ENCODE peak calls at places on chromosomes 6 and 20, in four cellular contexts. One of them, this sample, is unnamed.

GRCh38 chr20:62728028-62728780 is 19.6 kb downstream of the NTSR1 start:
- DNase-seq in GM12891: no peak
- DNase-seq in K562: peak; percentile 48
- DNase-seq in GM12878: no peak
- DNase-seq in this sample: peak; percentile 84

GRCh38 chr20:59776626-59777320 is 156.7 kb downstream of the SYCP2 start:
- DNase-seq in GM12891: no peak
- DNase-seq in K562: no peak
- DNase-seq in GM12878: no peak
- DNase-seq in this sample: no peak

GRCh38 chr6:501891-502601 is 110.5 kb downstream of the IRF4 start:
- DNase-seq in GM12891: no peak
- DNase-seq in K562: no peak
- DNase-seq in GM12878: no peak
- DNase-seq in this sample: no peak

GRCh38 chr20:19748687-19749086 is 9.4 kb upstream of the RIN2 start:
- DNase-seq in GM12891: no peak
- DNase-seq in K562: no peak
- DNase-seq in GM12878: no peak
- DNase-seq in this sample: no peak

GRCh38 chr6:21800948-21801438 is 207.4 kb downstream of the SOX4 start:
- DNase-seq in GM12891: no peak
- DNase-seq in K562: no peak
- DNase-seq in GM12878: no peak
- DNase-seq in this sample: no peak

GRCh38 chr6:143112084-143112768 is 51.5 kb downstream of the AIG1 start:
- DNase-seq in GM12891: no peak
- DNase-seq in K562: no peak
- DNase-seq in GM12878: no peak
- DNase-seq in this sample: no peak

GRCh38 chr6:18439581-18439980 is 52.4 kb downstream of the RNF144B start:
- DNase-seq in GM12891: no peak
- DNase-seq in K562: no peak
- DNase-seq in GM12878: no peak
- DNase-seq in this sample: no peak

GRCh38 chr6:65110031-65110430 is 597.0 kb downstream of the EYS start:
- DNase-seq in GM12891: no peak
- DNase-seq in K562: no peak
- DNase-seq in GM12878: no peak
- DNase-seq in this sample: no peak

GRCh38 chr6:1605822-1606532 is 3.7 kb upstream of the FOXC1 start:
- DNase-seq in GM12891: no peak
- DNase-seq in K562: no peak
- DNase-seq in GM12878: no peak
- DNase-seq in this sample: no peak

GRCh38 chr6:110250058-110250457 is 69.8 kb downstream of the CDC40 start:
- DNase-seq in GM12891: no peak
- DNase-seq in K562: no peak
- DNase-seq in GM12878: no peak
- DNase-seq in this sample: no peak

GRCh38 chr20:61082700-61083099 is 169.4 kb upstream of the CDH4 start:
- DNase-seq in GM12891: no peak
- DNase-seq in K562: no peak
- DNase-seq in GM12878: no peak
- DNase-seq in this sample: no peak

GRCh38 chr6:6775074-6775473 is 186.6 kb downstream of the LY86 start:
- DNase-seq in GM12891: no peak
- DNase-seq in K562: no peak
- DNase-seq in GM12878: no peak
- DNase-seq in this sample: no peak

GRCh38 chr6:166228839-166229528 is 61.3 kb upstream of the TBXT start:
- DNase-seq in GM12891: no peak
- DNase-seq in K562: no peak
- DNase-seq in GM12878: no peak
- DNase-seq in this sample: no peak

GRCh38 chr20:1010659-1011058 is 8.5 kb upstream of the RSPO4 start:
- DNase-seq in GM12891: no peak
- DNase-seq in K562: no peak
- DNase-seq in GM12878: peak; percentile 20
- DNase-seq in this sample: no peak

GRCh38 chr6:169155481-169155880 is 98.2 kb downstream of the THBS2 start:
- DNase-seq in GM12891: no peak
- DNase-seq in K562: no peak
- DNase-seq in GM12878: no peak
- DNase-seq in this sample: no peak

GRCh38 chr6:3797231-3798200 is 46.0 kb upstream of the PXDC1 start:
- DNase-seq in GM12891: no peak
- DNase-seq in K562: no peak
- DNase-seq in GM12878: no peak
- DNase-seq in this sample: no peak
- TF ChIP-seq SPI1 in GM12891: no peak
- TF ChIP-seq SPI1 in K562: no peak
- TF ChIP-seq SPI1 in GM12878: no peak
- TF ChIP-seq SPI1 in this sample: no peak

DNA sequence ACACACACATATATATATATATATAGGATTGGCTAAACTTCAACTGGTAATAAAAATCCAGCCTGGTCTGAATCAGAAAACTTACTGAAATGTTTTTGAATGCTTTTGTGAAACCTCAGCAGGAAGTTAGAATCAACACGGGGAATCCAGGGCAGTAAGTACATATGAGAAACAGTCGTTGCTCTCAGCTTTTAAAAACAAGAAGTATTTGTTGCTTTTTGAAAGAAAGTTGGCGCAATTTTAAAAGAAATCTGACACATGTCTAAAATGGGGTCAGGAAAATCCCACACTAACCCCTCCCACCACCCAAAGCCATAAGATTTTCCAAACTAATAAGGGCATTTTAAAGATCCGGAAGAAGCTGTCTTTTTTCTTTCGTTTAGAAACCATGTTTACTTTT is 11.5 kb upstream of the CCDC170 start:
- DNase-seq in GM12891: no peak
- DNase-seq in K562: no peak
- DNase-seq in GM12878: no peak
- DNase-seq in this sample: peak; percentile 14
- TF ChIP-seq SPI1 in GM12891: no peak
- TF ChIP-seq SPI1 in K562: no peak
- TF ChIP-seq SPI1 in GM12878: no peak
- TF ChIP-seq SPI1 in this sample: no peak

GRCh38 chr20:46739441-46740213 is 30.2 kb downstream of the SLC2A10 start:
- DNase-seq in GM12891: no peak
- DNase-seq in K562: no peak
- DNase-seq in GM12878: no peak
- DNase-seq in this sample: no peak
- TF ChIP-seq SPI1 in GM12891: no peak
- TF ChIP-seq SPI1 in K562: no peak
- TF ChIP-seq SPI1 in GM12878: no peak
- TF ChIP-seq SPI1 in this sample: no peak

DNA sequence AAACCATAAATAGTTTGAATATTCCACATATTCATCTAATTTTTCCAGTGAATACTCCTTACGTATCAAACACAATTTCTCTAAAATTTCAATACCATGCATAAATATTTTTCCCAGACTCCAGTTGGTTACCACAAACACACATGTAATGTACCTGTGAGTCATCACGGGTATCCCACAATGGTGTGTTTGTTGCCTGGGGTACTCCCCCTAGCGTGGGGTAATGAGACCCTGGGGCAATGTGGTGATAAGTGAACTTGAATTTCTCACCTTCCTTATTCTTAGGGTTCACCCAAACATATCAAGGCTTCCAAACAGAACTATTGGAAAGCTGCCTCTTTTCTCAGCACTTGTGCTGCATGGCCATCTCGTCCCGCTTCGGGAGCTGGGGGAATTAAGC is 51.0 kb downstream of the STX7 start:
- DNase-seq in GM12891: no peak
- DNase-seq in K562: no peak
- DNase-seq in GM12878: no peak
- DNase-seq in this sample: no peak
- TF ChIP-seq SPI1 in GM12891: no peak
- TF ChIP-seq SPI1 in K562: no peak
- TF ChIP-seq SPI1 in GM12878: no peak
- TF ChIP-seq SPI1 in this sample: no peak

GRCh38 chr6:121799574-121799973 is 364.1 kb downstream of the GJA1 start:
- DNase-seq in GM12891: no peak
- DNase-seq in K562: no peak
- DNase-seq in GM12878: no peak
- DNase-seq in this sample: no peak

GRCh38 chr6:121794630-121795029 is 359.2 kb downstream of the GJA1 start:
- DNase-seq in GM12891: no peak
- DNase-seq in K562: no peak
- DNase-seq in GM12878: no peak
- DNase-seq in this sample: no peak

GRCh38 chr6:121800047-121800446 is 364.6 kb downstream of the GJA1 start:
- DNase-seq in GM12891: no peak
- DNase-seq in K562: no peak
- DNase-seq in GM12878: no peak
- DNase-seq in this sample: no peak
- TF ChIP-seq SPI1 in GM12891: no peak
- TF ChIP-seq SPI1 in K562: no peak
- TF ChIP-seq SPI1 in GM12878: no peak
- TF ChIP-seq SPI1 in this sample: no peak

GRCh38 chr6:29521006-29521680 is 33.4 kb upstream of the MAS1L start:
- DNase-seq in GM12891: no peak
- DNase-seq in K562: no peak
- DNase-seq in GM12878: no peak
- DNase-seq in this sample: no peak
- TF ChIP-seq SPI1 in GM12891: no peak
- TF ChIP-seq SPI1 in K562: no peak
- TF ChIP-seq SPI1 in GM12878: no peak
- TF ChIP-seq SPI1 in this sample: no peak

DNA sequence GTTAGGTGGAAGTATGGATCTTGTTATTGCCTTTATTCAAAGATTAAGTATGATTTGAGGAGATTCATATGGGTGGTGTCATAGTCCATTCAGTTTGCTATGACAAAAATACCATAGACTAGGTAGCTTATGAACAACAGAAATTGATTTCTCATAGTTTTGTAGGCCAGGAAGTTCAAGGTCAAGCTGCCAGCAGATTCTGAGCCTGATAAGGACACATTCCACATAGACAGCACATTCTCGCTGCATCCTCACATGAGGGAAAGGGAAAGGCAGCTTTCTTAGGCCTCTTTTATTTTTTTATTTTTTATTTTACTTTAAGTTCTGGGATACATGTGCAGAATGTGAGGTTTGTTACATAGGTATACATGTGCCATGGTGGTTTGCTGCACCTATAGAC is 27.7 kb downstream of the ME1 start:
- DNase-seq in GM12891: no peak
- DNase-seq in K562: no peak
- DNase-seq in GM12878: no peak
- DNase-seq in this sample: no peak
- TF ChIP-seq SPI1 in GM12891: no peak
- TF ChIP-seq SPI1 in K562: no peak
- TF ChIP-seq SPI1 in GM12878: no peak
- TF ChIP-seq SPI1 in this sample: no peak

GRCh38 chr6:24859608-24860007 is 60.9 kb upstream of the ARMH2 start:
- DNase-seq in GM12891: no peak
- DNase-seq in K562: no peak
- DNase-seq in GM12878: no peak
- DNase-seq in this sample: peak; percentile 16
- TF ChIP-seq SPI1 in GM12891: no peak
- TF ChIP-seq SPI1 in K562: no peak
- TF ChIP-seq SPI1 in GM12878: no peak
- TF ChIP-seq SPI1 in this sample: no peak

GRCh38 chr6:145194389-145194788 is 540.9 kb downstream of the EPM2A start:
- DNase-seq in GM12891: no peak
- DNase-seq in K562: no peak
- DNase-seq in GM12878: no peak
- DNase-seq in this sample: no peak

GRCh38 chr6:145204258-145204766 is 531.0 kb downstream of the EPM2A start:
- DNase-seq in GM12891: no peak
- DNase-seq in K562: no peak
- DNase-seq in GM12878: no peak
- DNase-seq in this sample: no peak

DNA sequence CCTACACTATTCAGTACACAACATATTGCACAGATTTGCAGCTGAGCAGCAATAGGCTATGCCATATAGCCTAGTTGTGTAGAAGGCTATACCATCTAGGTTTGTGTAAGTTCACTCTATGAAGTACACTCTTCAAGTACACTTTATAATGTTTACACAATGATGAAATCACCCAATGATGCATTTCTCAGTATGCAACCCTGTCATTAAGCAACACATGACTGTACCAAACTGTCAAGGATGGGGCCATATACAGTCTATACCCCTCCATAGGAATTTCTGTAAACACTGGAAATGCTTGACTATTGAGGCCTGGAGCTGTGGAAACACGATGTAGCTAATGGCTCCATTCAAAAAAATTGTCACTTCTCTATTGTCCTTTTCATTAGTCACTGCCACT is 535.4 kb downstream of the EPM2A start:
- DNase-seq in GM12891: no peak
- DNase-seq in K562: no peak
- DNase-seq in GM12878: no peak
- DNase-seq in this sample: no peak
- TF ChIP-seq SPI1 in GM12891: no peak
- TF ChIP-seq SPI1 in K562: no peak
- TF ChIP-seq SPI1 in GM12878: no peak
- TF ChIP-seq SPI1 in this sample: no peak

DNA sequence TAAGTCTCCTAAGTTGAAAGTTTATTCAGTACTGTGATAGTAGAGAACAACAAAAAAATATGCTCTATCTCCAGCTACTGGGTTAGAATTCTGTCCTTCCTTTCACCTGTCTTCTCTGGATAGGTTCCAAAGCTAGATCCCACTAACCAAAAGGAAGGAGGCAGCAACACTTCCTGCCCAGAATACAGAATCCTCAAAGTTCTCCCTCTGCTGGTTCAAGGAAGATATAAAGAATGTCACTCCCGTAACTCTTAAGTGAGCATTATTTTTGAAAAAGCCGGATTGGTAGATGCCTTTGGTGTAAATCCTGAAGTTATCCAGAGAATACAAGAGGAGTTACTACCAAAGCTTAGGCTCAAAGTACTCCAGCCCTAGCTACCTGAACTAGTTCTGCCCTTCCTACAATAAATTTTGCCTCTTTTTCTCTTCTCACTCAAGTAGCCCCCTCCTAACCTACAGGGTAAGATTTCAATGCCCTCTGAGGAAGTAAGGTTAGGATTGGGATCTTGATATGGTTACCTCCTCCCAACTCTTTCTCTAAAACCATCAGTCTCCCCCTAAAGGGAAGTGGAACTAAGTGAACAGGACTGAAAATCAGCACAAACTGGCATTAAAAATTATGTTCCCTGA is 26.0 kb upstream of the CRIP3 start:
- DNase-seq in GM12891: no peak
- DNase-seq in K562: peak; percentile 65
- DNase-seq in GM12878: no peak
- DNase-seq in this sample: peak; percentile 27
- TF ChIP-seq SPI1 in GM12891: peak; percentile 45
- TF ChIP-seq SPI1 in K562: peak; percentile 66
- TF ChIP-seq SPI1 in GM12878: peak; percentile 28
- TF ChIP-seq SPI1 in this sample: peak; percentile 8